ENCODE peak calls at places on chromosomes 6 and 20, in four cellular contexts. B is T-cell, V is non-pigmented ciliary epithelial cell, Q is posterior cingulate gyrus. K is an unnamed sample.

GRCh38 chr6:50834929-50835328 is 16.3 kb downstream of the TFAP2B start:
- DNase-seq in B (no peak), V (no peak), Q (no peak), K (no peak)

GRCh38 chr20:59831901-59832240 is 101.6 kb downstream of the SYCP2 start:
- DNase-seq in B (no peak), V (no peak), Q (no peak), K (no peak)

GRCh38 chr6:165096209-165096608 is 213.2 kb downstream of the C6orf118 start:
- DNase-seq in B (no peak), V (no peak), Q (no peak), K (no peak)

GRCh38 chr20:12808006-12808567 is 200.7 kb upstream of the SPTLC3 start:
- DNase-seq in B (no peak), V (no peak), Q (no peak), K (no peak)

GRCh38 chr20:23583526-23583925 is 15.2 kb upstream of the CST9L start:
- DNase-seq in B (no peak), V (no peak), Q (no peak), K (no peak)

GRCh38 chr6:163415620-163416379 is 1.3 kb downstream of the QKI start:
- DNase-seq in B (peak), V (no peak), Q (peak), K (peak)

GRCh38 chr20:4063631-4064030 is 48.3 kb upstream of the RNF24 start:
- DNase-seq in B (no peak), V (no peak), Q (no peak), K (no peak)

GRCh38 chr6:148867851-148868250 is 121.0 kb downstream of the UST start:
- DNase-seq in B (no peak), V (no peak), Q (no peak), K (no peak)

GRCh38 chr6:5302220-5302946 is 41.1 kb downstream of the FARS2 start:
- DNase-seq in B (no peak), V (no peak), Q (no peak), K (no peak)

GRCh38 chr6:80182291-80182690 is 75.8 kb downstream of the BCKDHB start:
- DNase-seq in B (no peak), V (no peak), Q (no peak), K (no peak)

GRCh38 chr6:136563386-136564152 is 13.3 kb upstream of the MAP7 start:
- DNase-seq in B (no peak), V (no peak), Q (no peak), K (no peak)

GRCh38 chr20:1968958-1969357 is 24.9 kb downstream of the PDYN start:
- DNase-seq in B (no peak), V (no peak), Q (no peak), K (no peak)

GRCh38 chr6:158631678-158632537 is 12.6 kb downstream of the DYNLT1 start:
- DNase-seq in B (no peak), V (peak), Q (no peak), K (peak)

GRCh38 chr6:16851758-16852157 is 90.5 kb upstream of the ATXN1 start:
- DNase-seq in B (no peak), V (no peak), Q (no peak), K (no peak)

GRCh38 chr20:20076297-20077065 is 24.1 kb downstream of the CFAP61 start:
- DNase-seq in B (no peak), V (peak), Q (peak), K (peak)

GRCh38 chr20:35305682-35306556 is 13.7 kb upstream of the FAM83C start:
- DNase-seq in B (no peak), V (peak), Q (no peak), K (peak)

GRCh38 chr20:61690150-61690549 is 375.5 kb downstream of the TAF4 start:
- DNase-seq in B (no peak), V (no peak), Q (no peak), K (no peak)

K was measured in H4.